ENCODE peak calls at places on chromosomes 12 and 14, in eight cellular contexts. B, Y, I, W, F, D, T and O are unnamed samples.

GRCh38 chr14:98177551-98177950 is 1094.4 kb downstream of the BCL11B start:
- DNase-seq in F (no peak), D (no peak), W (no peak), B (no peak), T (no peak), I (no peak), Y (no peak), O (no peak)

GRCh38 chr12:19873146-19873545 is 433.9 kb downstream of the AEBP2 start:
- DNase-seq in W (no peak), F (no peak), I (no peak), B (no peak), T (no peak), Y (no peak), D (no peak), O (no peak)

GRCh38 chr14:85444685-85445084 is 85.3 kb upstream of the FLRT2 start:
- DNase-seq in B (no peak), Y (no peak), D (peak; percentile 74), T (no peak), F (no peak), I (no peak), W (no peak), O (peak; percentile 41)

GRCh38 chr14:22282429-22282828 is 306.6 kb downstream of the DAD1 start:
- DNase-seq in W (no peak), F (no peak), T (no peak), B (no peak), D (no peak), Y (no peak), I (no peak), O (no peak)

GRCh38 chr12:95182868-95183415 is 34.3 kb downstream of the FGD6 start:
- DNase-seq in D (no peak), Y (no peak), W (no peak), I (no peak), T (no peak), F (no peak), B (no peak), O (peak; percentile 87)

GRCh38 chr12:26499979-26500640 is 304.7 kb downstream of the SSPN start:
- DNase-seq in B (no peak), W (no peak), Y (no peak), D (no peak), T (no peak), F (no peak), I (no peak), O (no peak)

GRCh38 chr12:90585640-90586304 is 369.2 kb downstream of the CCER1 start:
- DNase-seq in D (no peak), W (no peak), Y (no peak), I (no peak), B (no peak), T (no peak), F (no peak), O (no peak)

GRCh38 chr12:47811070-47811391 is 8.7 kb downstream of the HDAC7 start:
- DNase-seq in B (no peak), D (no peak), F (peak; percentile 6), T (peak; percentile 43), I (no peak), Y (no peak), W (no peak), O (no peak)

GRCh38 chr14:23322568-23323517 is 1.6 kb downstream of the PABPN1 start:
- DNase-seq in T (no peak), B (no peak), W (no peak), D (no peak), Y (no peak), F (no peak), I (no peak), O (no peak)

GRCh38 chr12:81758421-81759214 is 532 bp downstream of the PPFIA2 start:
- DNase-seq in F (peak; percentile 15), B (no peak), D (no peak), T (peak; percentile 77), I (peak; percentile 19), W (no peak), Y (peak; percentile 30), O (peak; percentile 22)

GRCh38 chr12:45914090-45914489 is 76.3 kb downstream of the SCAF11 start:
- DNase-seq in B (no peak), T (peak; percentile 20), Y (no peak), D (peak; percentile 34), I (no peak), F (no peak), W (no peak), O (peak; percentile 87)

GRCh38 chr12:24066865-24067264 is 117.4 kb upstream of the SOX5 start:
- DNase-seq in W (no peak), Y (peak; percentile 23), D (no peak), T (no peak), F (no peak), B (no peak), I (no peak), O (peak; percentile 77)

GRCh38 chr12:32944195-32944594 is 47.6 kb upstream of the PKP2 start:
- DNase-seq in Y (no peak), W (no peak), B (no peak), F (no peak), D (no peak), T (no peak), I (no peak), O (no peak)

GRCh38 chr14:64550539-64551333 is 975 bp downstream of the PPP1R36 start:
- DNase-seq in F (no peak), D (no peak), W (no peak), I (no peak), T (no peak), B (no peak), Y (no peak), O (no peak)

GRCh38 chr14:56268039-56268438 is 149.8 kb downstream of the PELI2 start:
- DNase-seq in Y (no peak), T (no peak), I (no peak), F (no peak), W (no peak), B (no peak), D (no peak), O (no peak)

GRCh38 chr12:46269429-46270241 is 792 bp upstream of the SLC38A1 start:
- DNase-seq in Y (no peak), D (no peak), F (no peak), T (peak; percentile 74), I (peak; percentile 87), B (no peak), W (no peak), O (no peak)

GRCh38 chr12:15829255-15829654 is 40.1 kb upstream of the EPS8 start:
- DNase-seq in F (no peak), D (no peak), B (no peak), I (no peak), W (no peak), T (peak; percentile 7), Y (no peak), O (no peak)

GRCh38 chr14:74616996-74617700 is 5.1 kb upstream of the LTBP2 start:
- DNase-seq in I (no peak), D (no peak), T (peak; percentile 30), F (no peak), Y (no peak), B (no peak), W (no peak), O (peak; percentile 26)

DNA sequence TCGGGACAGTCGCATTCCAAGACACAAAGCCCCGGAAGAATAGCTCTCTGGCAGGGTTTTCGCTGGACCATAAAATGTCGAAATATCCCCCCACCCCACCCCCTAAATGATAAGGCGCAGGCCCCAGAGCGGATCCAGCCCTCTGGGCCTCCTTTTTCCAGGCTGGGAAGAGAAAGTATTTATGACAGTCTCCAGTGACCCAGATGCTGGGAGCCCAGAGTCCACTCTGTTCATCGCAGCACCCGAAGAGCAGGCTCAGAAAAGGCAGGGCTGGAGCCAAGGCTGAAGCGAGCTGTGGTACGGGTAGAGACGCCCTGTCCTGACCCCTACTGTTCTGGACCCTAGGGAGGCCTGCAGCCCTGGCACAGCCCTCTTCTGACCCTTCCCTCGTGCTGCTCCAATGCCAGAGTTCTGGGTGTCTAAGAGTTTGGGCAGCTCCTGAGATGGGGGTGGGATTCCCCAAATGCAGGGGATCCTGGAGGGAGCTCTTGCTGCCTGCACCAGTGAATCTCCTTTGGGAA is 2.0 kb upstream of the HOXC8 start:
- DNase-seq in Y (no peak), D (no peak), F (no peak), T (no peak), I (no peak), B (no peak), W (no peak), O (no peak)
- H3K4me3 ChIP-seq in Y (peak overlapping the region; percentile 37), D (no peak overlapping the region), F (peak overlapping the region; percentile 42), T (no peak overlapping the region), I (peak overlapping the region; percentile 62), B (peak overlapping the region; percentile 53), W (no peak overlapping the region), O (no peak overlapping the region)

GRCh38 chr14:104318558-104319488 is 180.4 kb downstream of the KIF26A start:
- DNase-seq in B (no peak), T (no peak), D (no peak), Y (no peak), W (no peak), F (peak; percentile 61), I (no peak), O (no peak)

GRCh38 chr14:104319489-104320241 is 181.3 kb downstream of the KIF26A start:
- DNase-seq in T (no peak), B (no peak), W (no peak), I (no peak), F (no peak), D (no peak), Y (no peak), O (no peak)

GRCh38 chr14:104322531-104323466 is 184.4 kb downstream of the KIF26A start:
- DNase-seq in W (no peak), T (no peak), I (no peak), Y (no peak), D (no peak), B (no peak), F (no peak), O (no peak)

GRCh38 chr14:104321151-104322130 is 183.1 kb downstream of the KIF26A start:
- DNase-seq in T (no peak), W (no peak), D (no peak), B (no peak), F (no peak), Y (no peak), I (no peak), O (no peak)

DNA sequence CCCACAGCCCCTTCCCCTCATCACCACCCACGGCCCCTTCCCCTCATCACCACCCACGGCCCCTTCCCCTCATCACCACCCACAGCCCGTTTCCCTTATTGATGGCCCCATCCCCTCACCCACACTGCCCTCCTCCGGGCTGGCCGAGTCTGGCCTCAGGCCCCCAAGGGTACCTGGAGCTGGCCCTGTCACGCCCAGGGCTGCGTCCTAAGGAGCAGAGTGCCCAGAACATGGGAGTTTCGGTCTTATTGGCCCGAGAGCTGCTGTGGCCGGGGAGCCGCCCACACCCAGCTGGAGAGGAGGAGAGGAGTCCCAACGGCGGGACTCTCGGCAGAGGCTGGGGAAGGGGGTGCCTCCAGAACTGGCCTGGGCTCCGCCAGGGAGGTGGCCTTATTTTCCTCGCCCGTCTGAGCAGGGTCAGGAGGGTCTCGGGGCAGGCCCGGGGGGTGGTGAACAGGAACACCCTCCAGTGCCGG is 182.3 kb downstream of the KIF26A start:
- DNase-seq in B (no peak), I (no peak), F (no peak), Y (no peak), D (no peak), W (no peak), T (no peak), O (no peak)
- TF ChIP-seq CTCF in B (no peak), I (no peak), F (no peak), Y (no peak), D (no peak), W (no peak), T (no peak), O (no peak)

GRCh38 chr14:73273799-73274198 is 36.5 kb downstream of the PAPLN start:
- DNase-seq in Y (no peak), T (no peak), F (no peak), W (no peak), I (no peak), B (no peak), D (no peak), O (no peak)
- H3K36me3 ChIP-seq in Y (peaks cover 47% of the 10 kb centered on the region), T (peaks cover 5% of the 10 kb centered on the region), F (no peaks in the 10 kb centered on the region), W (peaks cover 5% of the 10 kb centered on the region), I (peaks cover 4% of the 10 kb centered on the region), B (peaks cover 10% of the 10 kb centered on the region), D (peaks cover 2% of the 10 kb centered on the region), O (peaks cover 46% of the 10 kb centered on the region)

GRCh38 chr14:36582011-36582873 is at the start of gene NKX2-8:
- DNase-seq in D (no peak), I (no peak), B (no peak), T (peak; percentile 70), F (no peak), W (no peak), Y (no peak), O (no peak)
- H3K4me3 ChIP-seq in D (peak within 1 kb of the TSS; percentile 42), I (no peak within 1 kb of the TSS), B (peak within 1 kb of the TSS; percentile 76), T (peak within 1 kb of the TSS; percentile 58), F (peak within 1 kb of the TSS; percentile 56), W (peak within 1 kb of the TSS; percentile 37), Y (peak within 1 kb of the TSS; percentile 32), O (peak within 1 kb of the TSS; percentile 37)